ENCODE peak calls at places on chromosome 11, in five cellular contexts. S, C, A, B and P are unnamed samples.

GRCh38 chr11:2484576-2485125 is 39.8 kb downstream of the KCNQ1 start:
- DNase-seq in B (no peak), S (no peak), A (no peak), C (no peak), P (no peak)

GRCh38 chr11:65108469-65109123 is 3.1 kb upstream of the TM7SF2 start:
- DNase-seq in A (no peak), C (no peak), S (no peak), B (no peak), P (no peak)

GRCh38 chr11:29306527-29306926 is 710.3 kb downstream of the KCNA4 start:
- DNase-seq in A (no peak), C (no peak), B (no peak), S (no peak), P (no peak)

GRCh38 chr11:11148104-11148509 is 204.9 kb downstream of the CSNK2A3 start:
- DNase-seq in A (no peak), B (peak), S (peak), C (no peak), P (no peak)

GRCh38 chr11:22730319-22730718 is 63.9 kb downstream of the GAS2 start:
- DNase-seq in A (peak), S (no peak), C (no peak), B (no peak), P (peak)

GRCh38 chr11:67370351-67371076 is 2.9 kb downstream of the CLCF1 start:
- DNase-seq in S (no peak), C (no peak), A (no peak), B (peak), P (no peak)

GRCh38 chr11:65040520-65041205 is 347 bp upstream of the SAC3D1 start:
- DNase-seq in C (peak), B (peak), A (peak), S (peak), P (peak)

GRCh38 chr11:41334007-41334933 is 125.2 kb downstream of the LRRC4C start:
- DNase-seq in S (no peak), B (no peak), C (no peak), A (no peak), P (no peak)

GRCh38 chr11:10659339-10660216 is 34.0 kb downstream of the IRAG1 start:
- DNase-seq in A (peak), S (no peak), C (no peak), B (peak), P (peak)

GRCh38 chr11:27621440-27622161 is 78.7 kb downstream of the BDNF start:
- DNase-seq in S (no peak), C (no peak), A (no peak), B (no peak), P (no peak)

GRCh38 chr11:69274531-69275016 is 19.4 kb upstream of the MYEOV start:
- DNase-seq in S (no peak), B (no peak), C (no peak), A (no peak), P (no peak)

GRCh38 chr11:1067812-1068496 is 6.7 kb upstream of the MUC2 start:
- DNase-seq in B (no peak), C (no peak), S (no peak), A (peak), P (no peak)

GRCh38 chr11:128198206-128198605 is 389.2 kb downstream of the ETS1 start:
- DNase-seq in C (no peak), B (no peak), S (no peak), A (no peak), P (no peak)

GRCh38 chr11:46906596-46906995 is 11.8 kb downstream of the LRP4 start:
- DNase-seq in B (no peak), A (no peak), C (no peak), S (no peak), P (peak)

GRCh38 chr11:19633276-19633675 is 79.4 kb upstream of the NAV2 start:
- DNase-seq in S (no peak), C (no peak), A (no peak), B (peak), P (no peak)

GRCh38 chr11:70061734-70062133 is 16.4 kb upstream of the ANO1 start:
- DNase-seq in S (no peak), C (no peak), B (no peak), A (no peak), P (no peak)

GRCh38 chr11:117333921-117334320 is 6.3 kb downstream of the CEP164 start:
- DNase-seq in A (no peak), C (no peak), S (no peak), B (no peak), P (no peak)

GRCh38 chr11:119474682-119475596 is 52.0 kb upstream of the THY1 start:
- DNase-seq in C (peak), A (peak), B (peak), S (peak), P (peak)

GRCh38 chr11:33899383-33900037 is 7.6 kb upstream of the LMO2 start:
- DNase-seq in A (no peak), S (no peak), B (peak), C (no peak), P (peak)

GRCh38 chr11:124556828-124557227 is 13.0 kb upstream of the OR8A1 start:
- DNase-seq in C (no peak), A (no peak), B (no peak), S (no peak), P (no peak)

GRCh38 chr11:1221848-1222311 is 986 bp upstream of the MUC5B start:
- DNase-seq in B (peak), C (no peak), A (no peak), S (no peak), P (no peak)